ENCODE peak calls at places on chromosomes 2 and 18, in four cellular contexts. One of them, this sample, is unnamed.
A peak's percentile ranks its signal among the peaks of the same experiment; 100 is the strongest.

GRCh38 chr2:240640939-240641338 is 15.7 kb downstream of the GPR35 start:
- DNase-seq in neural progenitor cell: peak; percentile 82
- DNase-seq in GM23248: peak; percentile 72
- DNase-seq in PC-9: no peak
- DNase-seq in this sample: no peak

GRCh38 chr2:20291846-20292408 is 58.7 kb downstream of the PUM2 start:
- DNase-seq in neural progenitor cell: peak; percentile 31
- DNase-seq in GM23248: no peak
- DNase-seq in PC-9: no peak
- DNase-seq in this sample: no peak

GRCh38 chr2:3505771-3506170 is 13.6 kb downstream of the ADI1 start:
- DNase-seq in neural progenitor cell: no peak
- DNase-seq in GM23248: no peak
- DNase-seq in PC-9: no peak
- DNase-seq in this sample: no peak

GRCh38 chr2:43292851-43293743 is 66.7 kb upstream of the ZFP36L2 start:
- DNase-seq in neural progenitor cell: no peak
- DNase-seq in GM23248: no peak
- DNase-seq in PC-9: peak; percentile 32
- DNase-seq in this sample: no peak

GRCh38 chr2:132875193-132875592 is 205.2 kb upstream of the LYPD1 start:
- DNase-seq in neural progenitor cell: no peak
- DNase-seq in GM23248: no peak
- DNase-seq in PC-9: no peak
- DNase-seq in this sample: no peak

GRCh38 chr2:39731546-39731945 is 47.5 kb downstream of the THUMPD2 start:
- DNase-seq in neural progenitor cell: no peak
- DNase-seq in GM23248: no peak
- DNase-seq in PC-9: no peak
- DNase-seq in this sample: no peak

GRCh38 chr2:120881981-120882788 is 146.5 kb downstream of the GLI2 start:
- DNase-seq in neural progenitor cell: no peak
- DNase-seq in GM23248: no peak
- DNase-seq in PC-9: no peak
- DNase-seq in this sample: no peak

GRCh38 chr2:46666044-46666662 is 186.8 kb downstream of the TMEM247 start:
- DNase-seq in neural progenitor cell: no peak
- DNase-seq in GM23248: no peak
- DNase-seq in PC-9: no peak
- DNase-seq in this sample: no peak

GRCh38 chr2:12502759-12503158 is 214.0 kb upstream of the TRIB2 start:
- DNase-seq in neural progenitor cell: no peak
- DNase-seq in GM23248: peak; percentile 73
- DNase-seq in PC-9: no peak
- DNase-seq in this sample: peak; percentile 67

GRCh38 chr2:157840568-157841156 is 35.5 kb downstream of the ACVR1 start:
- DNase-seq in neural progenitor cell: no peak
- DNase-seq in GM23248: no peak
- DNase-seq in PC-9: no peak
- DNase-seq in this sample: no peak

GRCh38 chr2:225400060-225400511 is 576 bp downstream of the NYAP2 start:
- DNase-seq in neural progenitor cell: peak; percentile 86
- DNase-seq in GM23248: peak; percentile 67
- DNase-seq in PC-9: no peak
- DNase-seq in this sample: peak; percentile 25

GRCh38 chr2:101360229-101360628 is 27.1 kb downstream of the CREG2 start:
- DNase-seq in neural progenitor cell: no peak
- DNase-seq in GM23248: peak; percentile 14
- DNase-seq in PC-9: peak; percentile 95
- DNase-seq in this sample: no peak

GRCh38 chr18:51803029-51803428 is 537.0 kb upstream of the DCC start:
- DNase-seq in neural progenitor cell: no peak
- DNase-seq in GM23248: no peak
- DNase-seq in PC-9: no peak
- DNase-seq in this sample: no peak

GRCh38 chr2:14427982-14428567 is 204.4 kb upstream of the LRATD1 start:
- DNase-seq in neural progenitor cell: no peak
- DNase-seq in GM23248: peak; percentile 82
- DNase-seq in PC-9: no peak
- DNase-seq in this sample: no peak

GRCh38 chr18:28855524-28855923 is 678.6 kb upstream of the CDH2 start:
- DNase-seq in neural progenitor cell: no peak
- DNase-seq in GM23248: peak; percentile 86
- DNase-seq in PC-9: no peak
- DNase-seq in this sample: no peak

GRCh38 chr2:113980946-113981345 is 91.1 kb downstream of the ACTR3 start:
- DNase-seq in neural progenitor cell: no peak
- DNase-seq in GM23248: peak; percentile 70
- DNase-seq in PC-9: no peak
- DNase-seq in this sample: no peak

GRCh38 chr2:236841389-236841788 is 244.3 kb upstream of the COPS8 start:
- DNase-seq in neural progenitor cell: no peak
- DNase-seq in GM23248: no peak
- DNase-seq in PC-9: no peak
- DNase-seq in this sample: no peak

GRCh38 chr2:131431336-131431735 is 44.6 kb upstream of the TUBA3D start:
- DNase-seq in neural progenitor cell: no peak
- DNase-seq in GM23248: no peak
- DNase-seq in PC-9: no peak
- DNase-seq in this sample: no peak

GRCh38 chr2:227473019-227473461 is 1.1 kb downstream of the AGFG1 start:
- DNase-seq in neural progenitor cell: no peak
- DNase-seq in GM23248: no peak
- DNase-seq in PC-9: no peak
- DNase-seq in this sample: no peak

GRCh38 chr18:76994086-76994654 is 138.4 kb downstream of the MBP start:
- DNase-seq in neural progenitor cell: no peak
- DNase-seq in GM23248: no peak
- DNase-seq in PC-9: no peak
- DNase-seq in this sample: no peak

GRCh38 chr2:58918138-58918537 is 677.0 kb upstream of the FANCL start:
- DNase-seq in neural progenitor cell: peak; percentile 70
- DNase-seq in GM23248: peak; percentile 88
- DNase-seq in PC-9: no peak
- DNase-seq in this sample: no peak

GRCh38 chr2:72276356-72276755 is 128.7 kb upstream of the CYP26B1 start:
- DNase-seq in neural progenitor cell: no peak
- DNase-seq in GM23248: peak; percentile 65
- DNase-seq in PC-9: no peak
- DNase-seq in this sample: no peak

GRCh38 chr2:141331127-141331526 is 799.7 kb downstream of the LRP1B start:
- DNase-seq in neural progenitor cell: no peak
- DNase-seq in GM23248: peak; percentile 78
- DNase-seq in PC-9: no peak
- DNase-seq in this sample: no peak

GRCh38 chr2:19885791-19886190 is 16.0 kb downstream of the TTC32 start:
- DNase-seq in neural progenitor cell: no peak
- DNase-seq in GM23248: no peak
- DNase-seq in PC-9: no peak
- DNase-seq in this sample: no peak

GRCh38 chr2:33291278-33292013 is 185.0 kb upstream of the RASGRP3 start:
- DNase-seq in neural progenitor cell: no peak
- DNase-seq in GM23248: peak; percentile 73
- DNase-seq in PC-9: peak; percentile 70
- DNase-seq in this sample: no peak

GRCh38 chr2:44009136-44009744 is 13.5 kb upstream of the LRPPRC start:
- DNase-seq in neural progenitor cell: no peak
- DNase-seq in GM23248: no peak
- DNase-seq in PC-9: no peak
- DNase-seq in this sample: no peak

GRCh38 chr2:129857200-129857599 is 122.3 kb upstream of the RAB6C start:
- DNase-seq in neural progenitor cell: no peak
- DNase-seq in GM23248: no peak
- DNase-seq in PC-9: no peak
- DNase-seq in this sample: no peak

GRCh38 chr2:135819211-135819610 is 17.8 kb downstream of the LCT start:
- DNase-seq in neural progenitor cell: peak; percentile 32
- DNase-seq in GM23248: peak; percentile 68
- DNase-seq in PC-9: no peak
- DNase-seq in this sample: peak; percentile 86

GRCh38 chr2:28281739-28282138 is 110.9 kb upstream of the FOSL2 start:
- DNase-seq in neural progenitor cell: no peak
- DNase-seq in GM23248: no peak
- DNase-seq in PC-9: no peak
- DNase-seq in this sample: no peak

GRCh38 chr2:5777089-5777488 is 84.9 kb downstream of the SOX11 start:
- DNase-seq in neural progenitor cell: no peak
- DNase-seq in GM23248: no peak
- DNase-seq in PC-9: peak; percentile 42
- DNase-seq in this sample: no peak

GRCh38 chr2:215428060-215428910 is 7.6 kb downstream of the FN1 start:
- DNase-seq in neural progenitor cell: no peak
- DNase-seq in GM23248: peak; percentile 31
- DNase-seq in PC-9: no peak
- DNase-seq in this sample: no peak

DNA sequence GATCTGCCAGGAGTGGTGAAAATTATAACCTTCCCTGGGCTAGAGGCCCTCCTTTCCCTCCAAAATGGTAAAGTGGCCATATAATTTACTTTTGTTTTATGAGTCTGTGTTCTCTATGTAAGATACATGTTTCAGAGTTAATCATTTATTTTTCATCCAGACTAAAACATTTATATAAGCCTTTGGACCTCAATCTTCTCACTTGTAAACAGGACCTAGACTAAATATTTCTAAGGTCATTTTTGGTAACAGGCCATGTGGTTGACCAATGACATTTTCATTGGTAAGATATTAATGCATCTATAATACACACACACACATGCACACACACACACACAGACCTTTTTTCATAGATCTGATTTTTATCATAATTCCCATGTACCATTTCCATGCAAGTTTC is 79.7 kb upstream of the KCTD1 start:
- DNase-seq in neural progenitor cell: no peak
- DNase-seq in GM23248: no peak
- DNase-seq in PC-9: no peak
- DNase-seq in this sample: no peak
- H3K4me2 ChIP-seq in neural progenitor cell: no peak overlapping the region
- H3K4me2 ChIP-seq in GM23248: no peak overlapping the region
- H3K4me2 ChIP-seq in PC-9: no peak overlapping the region
- H3K4me2 ChIP-seq in this sample: no peak overlapping the region

DNA sequence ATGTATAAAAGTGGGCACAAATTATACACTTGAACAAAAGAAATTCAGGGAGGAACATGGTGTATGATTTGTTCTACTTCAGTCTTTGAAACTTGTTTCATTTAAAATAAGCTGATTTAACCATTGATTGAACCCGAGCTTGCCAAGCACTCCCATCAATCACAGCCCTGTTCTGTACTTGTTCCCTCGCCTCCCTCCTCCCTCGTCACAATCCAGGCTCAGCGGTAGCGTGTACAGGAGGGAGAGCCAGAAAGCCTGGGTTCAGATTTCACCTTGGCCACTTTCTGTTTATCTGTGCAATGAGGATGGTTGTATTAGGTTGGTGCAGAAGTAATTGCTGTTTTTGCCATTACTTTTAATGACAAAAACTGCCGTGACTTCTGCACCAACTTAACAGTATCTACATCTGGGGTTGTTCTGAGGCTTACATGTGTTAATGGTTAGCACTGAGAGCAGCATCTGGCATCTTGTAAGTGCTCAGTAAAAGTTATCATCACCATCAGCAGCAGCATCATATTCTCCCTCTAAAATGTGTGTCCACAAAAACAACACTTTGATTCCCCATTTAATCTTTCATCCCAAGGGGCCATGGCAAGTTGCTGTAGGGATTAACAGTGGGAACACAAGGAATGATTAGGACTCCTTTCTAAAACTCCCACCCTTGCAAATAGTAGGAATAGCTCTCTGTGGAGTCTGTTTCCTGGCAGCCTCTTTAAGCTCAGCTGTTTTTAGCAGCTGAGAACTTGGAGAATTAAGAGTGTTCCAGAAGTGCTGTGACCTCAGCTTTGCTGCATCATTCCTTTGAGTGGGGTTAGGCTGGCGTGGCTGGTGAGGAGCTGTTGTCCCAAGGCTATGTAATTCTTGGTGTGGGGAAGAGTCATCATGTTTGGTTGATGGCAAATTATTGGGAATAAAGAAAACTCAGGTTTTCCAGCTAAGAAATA is 4.7 kb downstream of the DPYSL5 start:
- DNase-seq in neural progenitor cell: peak; percentile 47
- DNase-seq in GM23248: peak; percentile 23
- DNase-seq in PC-9: no peak
- DNase-seq in this sample: no peak
- TF ChIP-seq EZH2 in neural progenitor cell: no peak
- TF ChIP-seq EZH2 in GM23248: no peak
- TF ChIP-seq EZH2 in PC-9: no peak
- TF ChIP-seq EZH2 in this sample: no peak

DNA sequence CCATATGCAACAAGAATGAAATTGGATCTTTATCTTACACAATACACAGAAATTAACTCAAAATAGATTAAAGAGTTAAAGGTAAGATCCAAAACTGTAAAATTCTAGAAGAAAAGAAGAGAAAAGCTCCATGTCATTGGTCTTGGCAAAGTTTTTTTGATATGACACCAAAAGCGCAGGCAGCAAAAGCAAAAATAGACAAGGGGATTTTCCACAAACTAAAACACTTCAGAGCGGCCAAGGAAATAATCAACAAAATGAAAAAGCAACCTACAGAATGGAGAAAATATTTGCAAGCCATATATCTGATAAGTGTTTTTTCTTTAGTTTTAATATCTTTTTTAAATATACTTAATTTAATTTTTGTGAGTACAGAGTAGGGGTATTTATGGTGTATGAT is 112.8 kb upstream of the CAB39 start:
- DNase-seq in neural progenitor cell: no peak
- DNase-seq in GM23248: no peak
- DNase-seq in PC-9: no peak
- DNase-seq in this sample: no peak
- H3K4me1 ChIP-seq in neural progenitor cell: no peaks in the 10 kb centered on the region
- H3K4me1 ChIP-seq in GM23248: no peaks in the 10 kb centered on the region
- H3K4me1 ChIP-seq in PC-9: peaks cover 9% of the 10 kb centered on the region
- H3K4me1 ChIP-seq in this sample: peaks cover 44% of the 10 kb centered on the region

GRCh38 chr2:189552991-189553404 is 27.6 kb downstream of the SLC40A1 start:
- DNase-seq in neural progenitor cell: no peak
- DNase-seq in GM23248: no peak
- DNase-seq in PC-9: peak; percentile 56
- DNase-seq in this sample: no peak

GRCh38 chr2:189551808-189552207 is 28.8 kb downstream of the SLC40A1 start:
- DNase-seq in neural progenitor cell: no peak
- DNase-seq in GM23248: no peak
- DNase-seq in PC-9: no peak
- DNase-seq in this sample: no peak

GRCh38 chr2:189548686-189549439 is 31.7 kb downstream of the SLC40A1 start:
- DNase-seq in neural progenitor cell: no peak
- DNase-seq in GM23248: no peak
- DNase-seq in PC-9: no peak
- DNase-seq in this sample: no peak

GRCh38 chr2:189552334-189552990 is 28.1 kb downstream of the SLC40A1 start:
- DNase-seq in neural progenitor cell: no peak
- DNase-seq in GM23248: no peak
- DNase-seq in PC-9: no peak
- DNase-seq in this sample: no peak

DNA sequence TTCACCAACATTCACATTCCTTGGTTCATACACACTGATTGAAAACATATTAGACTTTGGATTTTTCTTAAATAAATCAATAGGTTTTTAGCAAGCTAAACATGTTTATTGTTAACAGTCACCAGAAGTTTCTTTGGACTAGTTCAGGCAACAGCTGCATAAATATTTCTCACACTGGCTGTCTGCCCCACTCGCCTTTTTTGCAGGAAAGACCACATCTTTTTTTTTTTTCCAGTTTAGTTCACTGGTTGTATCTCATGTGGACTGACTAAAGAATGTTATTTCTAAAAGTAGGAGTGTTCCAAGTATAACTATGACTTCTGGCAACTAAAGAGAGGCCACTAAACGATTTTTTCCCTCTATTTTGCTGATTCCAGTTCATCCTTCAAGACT is 31.1 kb downstream of the SLC40A1 start:
- DNase-seq in neural progenitor cell: no peak
- DNase-seq in GM23248: peak; percentile 32
- DNase-seq in PC-9: no peak
- DNase-seq in this sample: no peak
- H3K4me2 ChIP-seq in neural progenitor cell: no peak overlapping the region
- H3K4me2 ChIP-seq in GM23248: no peak overlapping the region
- H3K4me2 ChIP-seq in PC-9: no peak overlapping the region
- H3K4me2 ChIP-seq in this sample: no peak overlapping the region

This sample was measured in DND-41.